ENCODE peak calls at places on chromosomes 12 and 14, in four cellular contexts. I is H1, Z is IMR-90, X is H9. J is an unnamed sample.

GRCh38 chr14:21631084-21631483 is 3.7 kb downstream of the OR10G2 start:
- DNase-seq in I (no peak), Z (no peak), X (no peak), J (no peak)

GRCh38 chr14:94560782-94561655 is at the start of gene SERPINA4:
- DNase-seq in Z (no peak), X (no peak), I (no peak), J (no peak)

GRCh38 chr12:6225630-6226001 is 25.4 kb downstream of the CD9 start:
- DNase-seq in I (no peak), Z (no peak), X (no peak), J (no peak)

GRCh38 chr14:61646366-61647101 is 48.8 kb upstream of the HIF1A start:
- DNase-seq in Z (no peak), X (no peak), I (no peak), J (no peak)

GRCh38 chr12:31388713-31389112 is 62.8 kb upstream of the SINHCAF start:
- DNase-seq in I (no peak), Z (no peak), X (no peak), J (no peak)

GRCh38 chr12:55653031-55653430 is 16.3 kb downstream of the OR10P1 start:
- DNase-seq in Z (no peak), I (no peak), X (no peak), J (no peak)

GRCh38 chr14:61188936-61189808 is 92.0 kb downstream of the TMEM30B start:
- DNase-seq in Z (peak), I (no peak), X (peak), J (peak)

GRCh38 chr12:10826258-10826657 is at the start of gene TAS2R10:
- DNase-seq in X (no peak), Z (no peak), I (no peak), J (no peak)

GRCh38 chr12:42571327-42572009 is 18.1 kb downstream of the PRICKLE1 start:
- DNase-seq in I (no peak), Z (no peak), X (no peak), J (no peak)

GRCh38 chr14:89378119-89378518 is 38.9 kb downstream of the FOXN3 start:
- DNase-seq in I (no peak), Z (peak), X (no peak), J (no peak)

GRCh38 chr12:26172478-26172877 is 22.9 kb upstream of the SSPN start:
- DNase-seq in Z (no peak), I (no peak), X (no peak), J (no peak)

GRCh38 chr12:76765598-76765997 is 1.7 kb downstream of the ZDHHC17 start:
- DNase-seq in X (no peak), I (no peak), Z (no peak), J (no peak)

GRCh38 chr12:76766161-76766560 is 2.2 kb downstream of the ZDHHC17 start:
- DNase-seq in Z (no peak), I (no peak), X (no peak), J (no peak)

GRCh38 chr12:76764856-76765255 is 941 bp downstream of the ZDHHC17 start:
- DNase-seq in I (no peak), X (no peak), Z (peak), J (no peak)

GRCh38 chr12:76763746-76764675 is at the start of gene ZDHHC17:
- DNase-seq in Z (peak), I (peak), X (peak), J (peak)

DNA sequence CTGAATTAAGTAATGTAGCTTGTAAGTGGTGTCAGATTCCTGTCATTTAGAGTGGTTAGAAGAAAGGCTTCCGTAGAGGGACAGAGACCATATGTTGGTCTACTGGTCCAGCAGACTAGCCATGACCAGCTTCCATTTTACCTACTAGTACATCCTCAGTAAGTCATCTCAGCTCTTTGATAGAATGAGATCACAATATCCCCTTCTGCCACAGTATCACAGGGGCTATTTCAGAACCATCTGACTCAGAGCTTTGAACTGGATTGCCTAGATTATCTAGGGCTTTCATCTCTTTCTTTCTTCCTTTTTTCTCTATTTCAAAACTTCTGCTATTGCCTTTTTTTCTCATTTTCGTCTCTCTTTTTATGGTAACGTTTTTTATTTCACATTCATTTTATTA is 4.7 kb downstream of the ZDHHC17 start:
- DNase-seq in I (no peak), X (no peak), Z (peak), J (no peak)
- H4K5ac ChIP-seq in I (no peak), X (no peak), Z (no peak), J (no peak)

GRCh38 chr12:113106361-113106760 is 29.2 kb downstream of the RASAL1 start:
- DNase-seq in Z (no peak), I (no peak), X (no peak), J (no peak)
- H4K5ac ChIP-seq in Z (no peak), I (no peak), X (no peak), J (no peak)

GRCh38 chr12:117044311-117044710 is 54.9 kb downstream of the TESC start:
- DNase-seq in Z (no peak), I (no peak), X (no peak), J (no peak)
- H4K5ac ChIP-seq in Z (no peak), I (no peak), X (no peak), J (no peak)

GRCh38 chr12:53828598-53828997 is 76.8 kb upstream of the CISTR start:
- DNase-seq in I (no peak), Z (no peak), X (no peak), J (no peak)
- H4K5ac ChIP-seq in I (no peak), Z (no peak), X (no peak), J (no peak)

DNA sequence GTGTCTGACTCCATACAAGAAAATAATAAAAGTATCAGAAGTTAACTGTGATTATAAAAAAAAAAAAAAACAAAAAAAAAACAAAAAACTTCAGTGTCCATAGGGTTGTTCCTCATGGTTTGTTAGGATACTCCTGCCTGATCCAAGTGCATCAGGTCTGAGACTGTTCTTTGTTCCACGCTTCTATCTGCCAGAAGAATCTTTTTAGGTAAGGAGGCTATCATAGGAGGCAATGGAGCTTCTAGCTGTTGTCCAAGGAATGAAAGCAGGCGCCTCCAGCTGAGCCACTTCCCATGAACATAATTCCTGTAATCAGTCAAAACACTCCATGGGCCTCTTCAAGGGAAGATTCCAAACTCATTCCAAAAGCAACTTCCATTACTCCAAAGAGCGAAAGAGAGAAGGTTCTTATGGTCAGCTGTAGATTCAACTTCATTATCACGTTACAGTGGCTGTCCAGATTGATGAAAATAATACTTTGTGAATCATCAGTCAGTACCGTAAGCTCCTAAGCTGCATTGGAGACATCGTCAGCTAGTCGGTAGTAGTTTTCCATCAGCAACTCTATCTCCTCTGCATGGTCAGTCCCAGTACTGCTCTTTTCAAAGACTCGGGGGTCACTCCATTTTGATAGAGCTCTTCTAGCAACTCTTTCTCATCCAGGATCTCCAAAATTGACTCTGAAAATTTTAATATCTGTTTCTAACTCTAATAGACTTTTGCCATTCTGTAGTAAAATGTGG is 9.7 kb downstream of the TBC1D15 start:
- DNase-seq in X (no peak), Z (no peak), I (no peak), J (no peak)
- H4K5ac ChIP-seq in X (no peak), Z (no peak), I (no peak), J (no peak)

GRCh38 chr12:82698959-82699358 is 12.3 kb downstream of the TMTC2 start:
- DNase-seq in I (no peak), Z (no peak), X (no peak), J (no peak)
- H4K5ac ChIP-seq in I (no peak), Z (no peak), X (no peak), J (no peak)

J was measured in mesendoderm.